ENCODE peak calls at places on chromosomes 3 and 15, in eight cellular contexts. J is AG04450, S is right cardiac atrium, K is upper lobe of right lung, N is HepG2, W is neuronal stem cell, T is neural progenitor cell, I is heart right ventricle. R is an unnamed sample.

GRCh38 chr15:77608774-77609173 is 23.9 kb downstream of the LINGO1 start:
- DNase-seq in K (no peak), N (no peak), W (no peak), I (no peak), J (no peak), S (no peak), T (no peak), R (no peak)

GRCh38 chr3:66418432-66419052 is 82.3 kb downstream of the LRIG1 start:
- DNase-seq in W (no peak), T (no peak), K (peak; percentile 87), N (no peak), I (no peak), J (no peak), S (peak; percentile 70), R (no peak)

GRCh38 chr3:161208931-161209330 is 12.2 kb upstream of the NMD3 start:
- DNase-seq in J (no peak), W (no peak), S (no peak), K (no peak), T (no peak), N (no peak), I (no peak), R (no peak)

GRCh38 chr3:32818431-32819085 is 761 bp downstream of the TRIM71 start:
- DNase-seq in J (no peak), T (peak; percentile 48), K (peak; percentile 75), W (no peak), N (no peak), S (no peak), I (no peak), R (no peak)

GRCh38 chr3:72336821-72337479 is 511.3 kb downstream of the SHQ1 start:
- DNase-seq in N (no peak), J (no peak), I (peak; percentile 87), S (peak; percentile 95), W (peak; percentile 23), T (peak; percentile 52), K (peak; percentile 91), R (peak; percentile 94)

GRCh38 chr3:69972672-69973071 is 26.9 kb upstream of the SAMMSON start:
- DNase-seq in I (no peak), J (no peak), K (no peak), T (no peak), W (no peak), N (no peak), S (no peak), R (no peak)

GRCh38 chr3:119731545-119732343 is 28.9 kb downstream of the CFAP91 start:
- DNase-seq in S (no peak), I (no peak), J (no peak), T (peak; percentile 65), K (no peak), W (peak; percentile 9), N (no peak), R (no peak)

GRCh38 chr3:157914882-157915281 is 191.3 kb downstream of the SHOX2 start:
- DNase-seq in S (no peak), T (no peak), J (no peak), W (no peak), K (no peak), I (no peak), N (no peak), R (no peak)

GRCh38 chr3:41417574-41417973 is 218.3 kb downstream of the CTNNB1 start:
- DNase-seq in S (no peak), J (no peak), T (no peak), W (no peak), I (no peak), K (no peak), N (no peak), R (no peak)

GRCh38 chr3:155153242-155154186 is 73.4 kb downstream of the MME start:
- DNase-seq in W (no peak), N (no peak), T (no peak), S (no peak), I (no peak), K (no peak), J (no peak), R (no peak)

GRCh38 chr3:139558351-139559170 is 19.0 kb upstream of the RBP1 start:
- DNase-seq in T (no peak), K (no peak), W (no peak), I (no peak), N (no peak), S (no peak), J (no peak), R (no peak)

GRCh38 chr3:17207019-17207418 is 322.3 kb downstream of the PLCL2 start:
- DNase-seq in N (no peak), W (no peak), I (no peak), K (no peak), S (no peak), J (no peak), T (no peak), R (no peak)

GRCh38 chr3:126121074-126121473 is 37.1 kb upstream of the SLC41A3 start:
- DNase-seq in T (no peak), W (no peak), J (no peak), I (no peak), K (no peak), S (peak; percentile 30), N (no peak), R (no peak)

DNA sequence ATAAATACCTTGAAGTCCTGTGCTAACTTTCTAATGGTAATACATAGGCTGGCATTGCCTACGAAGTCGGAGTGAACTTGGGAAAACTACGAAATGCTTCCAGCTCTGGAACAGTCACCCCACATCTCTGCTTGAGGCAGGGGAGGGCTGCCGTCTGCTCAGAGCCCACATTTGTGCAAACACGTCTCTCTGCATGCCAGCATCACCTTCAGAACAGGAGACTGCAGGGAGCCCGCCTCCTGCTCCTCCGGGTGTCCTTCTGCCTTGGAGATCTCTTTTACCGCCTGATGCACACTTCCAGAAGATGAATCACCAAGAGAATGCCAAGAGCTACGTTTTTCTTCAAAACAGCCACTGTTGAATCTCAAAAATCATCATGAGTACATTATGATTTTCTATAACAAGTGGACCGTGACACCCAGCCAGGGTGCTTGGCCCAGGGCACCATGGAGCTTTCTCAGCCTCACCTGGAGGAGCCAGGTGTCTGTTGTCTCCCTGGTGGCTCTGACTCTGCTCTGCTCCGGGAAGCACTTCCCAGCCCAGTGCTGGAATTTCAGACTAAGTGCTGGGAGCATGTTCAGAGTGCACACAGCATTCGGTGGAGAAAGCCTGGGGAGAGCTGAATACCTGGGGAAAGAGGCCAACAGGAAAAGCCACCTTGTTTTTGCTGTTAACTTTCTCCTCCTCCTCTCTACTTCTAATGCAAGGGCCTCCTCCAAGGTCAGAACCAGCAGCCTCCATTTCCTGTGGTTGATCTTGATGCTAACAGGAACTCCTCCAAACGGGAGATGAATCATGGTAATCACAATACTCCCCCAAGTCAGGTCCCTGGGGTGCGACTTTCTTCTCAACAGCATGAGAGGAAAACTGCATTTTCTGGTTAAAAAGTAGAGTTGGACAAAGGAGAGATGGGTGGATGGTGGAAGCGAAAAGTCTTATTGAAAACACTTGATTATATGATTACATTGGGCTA is 467.7 kb downstream of the GABRG3 start:
- DNase-seq in N (no peak), I (no peak), K (no peak), J (no peak), T (no peak), W (no peak), S (no peak), R (no peak)
- H3K9me3 ChIP-seq in N (peaks cover 71% of the 10 kb centered on the region), I (no peaks in the 10 kb centered on the region), K (no peaks in the 10 kb centered on the region), J (peaks cover 3% of the 10 kb centered on the region), T (no peaks in the 10 kb centered on the region), W (no peaks in the 10 kb centered on the region), S (peaks cover 2% of the 10 kb centered on the region), R (no peaks in the 10 kb centered on the region)

GRCh38 chr15:52121006-52121405 is 8.4 kb upstream of the BCL2L10 start:
- DNase-seq in S (no peak), W (no peak), K (no peak), T (no peak), J (no peak), I (no peak), N (no peak), R (no peak)
- H3K27me3 ChIP-seq in S (no peaks in the 10 kb centered on the region), W (no peaks in the 10 kb centered on the region), K (no peaks in the 10 kb centered on the region), T (no peaks in the 10 kb centered on the region), J (no peaks in the 10 kb centered on the region), I (no peaks in the 10 kb centered on the region), N (no peaks in the 10 kb centered on the region), R (no peaks in the 10 kb centered on the region)

GRCh38 chr3:127544151-127544805 is 46.3 kb downstream of the TPRA1 start:
- DNase-seq in S (peak; percentile 84), T (peak; percentile 90), I (peak; percentile 68), N (peak; percentile 70), J (peak; percentile 6), W (peak; percentile 74), K (peak; percentile 84), R (peak; percentile 78)
- H3K4me3 ChIP-seq in S (no peak overlapping the region), T (no peak overlapping the region), I (no peak overlapping the region), N (no peak overlapping the region), J (no peak overlapping the region), W (no peak overlapping the region), K (no peak overlapping the region), R (no peak overlapping the region)

DNA sequence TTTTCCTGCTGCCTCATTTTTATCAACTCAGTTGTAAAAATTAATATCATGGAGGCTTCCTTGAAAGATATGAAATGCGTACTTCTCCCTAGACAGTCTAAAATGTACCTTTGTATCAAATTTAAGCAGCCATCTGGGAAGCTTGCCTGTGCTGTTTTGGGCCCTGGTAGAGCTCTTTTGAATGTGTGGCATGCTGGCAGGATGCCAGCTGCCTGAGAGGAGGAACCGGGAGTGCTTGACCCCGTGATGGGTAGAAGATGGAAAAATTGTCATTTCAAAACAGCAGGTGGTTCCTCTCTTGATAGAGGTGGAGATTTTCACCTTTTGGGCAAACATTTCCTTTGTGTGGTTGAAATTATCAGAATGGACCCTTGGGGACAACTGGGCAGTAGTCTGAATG is 245.3 kb downstream of the RPLP1 start:
- DNase-seq in K (no peak), J (no peak), S (peak; percentile 54), I (peak; percentile 35), W (no peak), T (no peak), N (no peak), R (peak; percentile 73)
- H3K9me3 ChIP-seq in K (no peaks in the 10 kb centered on the region), J (peaks cover 2% of the 10 kb centered on the region), S (no peaks in the 10 kb centered on the region), I (no peaks in the 10 kb centered on the region), W (no peaks in the 10 kb centered on the region), T (no peaks in the 10 kb centered on the region), N (no peaks in the 10 kb centered on the region), R (no peaks in the 10 kb centered on the region)

GRCh38 chr3:184591789-184592188 is 30.2 kb downstream of the EPHB3 start:
- DNase-seq in K (no peak), T (no peak), S (peak; percentile 53), J (no peak), I (no peak), W (no peak), N (no peak), R (peak; percentile 43)
- H3K27me3 ChIP-seq in K (no peaks in the 10 kb centered on the region), T (peaks cover 47% of the 10 kb centered on the region), S (no peaks in the 10 kb centered on the region), J (peaks cover 10% of the 10 kb centered on the region), I (no peaks in the 10 kb centered on the region), W (no peaks in the 10 kb centered on the region), N (no peaks in the 10 kb centered on the region), R (no peaks in the 10 kb centered on the region)

GRCh38 chr3:52246264-52246620 is 683 bp downstream of the PPM1M start:
- DNase-seq in S (no peak), N (no peak), T (no peak), K (no peak), I (no peak), W (no peak), J (no peak), R (no peak)
- H3K4me3 ChIP-seq in S (peak overlapping the region; percentile 62), N (peak overlapping the region; percentile 44), T (peak overlapping the region; percentile 49), K (peak overlapping the region; percentile 68), I (peak overlapping the region; percentile 70), W (no peak overlapping the region), J (peak overlapping the region; percentile 67), R (peak overlapping the region; percentile 51)

DNA sequence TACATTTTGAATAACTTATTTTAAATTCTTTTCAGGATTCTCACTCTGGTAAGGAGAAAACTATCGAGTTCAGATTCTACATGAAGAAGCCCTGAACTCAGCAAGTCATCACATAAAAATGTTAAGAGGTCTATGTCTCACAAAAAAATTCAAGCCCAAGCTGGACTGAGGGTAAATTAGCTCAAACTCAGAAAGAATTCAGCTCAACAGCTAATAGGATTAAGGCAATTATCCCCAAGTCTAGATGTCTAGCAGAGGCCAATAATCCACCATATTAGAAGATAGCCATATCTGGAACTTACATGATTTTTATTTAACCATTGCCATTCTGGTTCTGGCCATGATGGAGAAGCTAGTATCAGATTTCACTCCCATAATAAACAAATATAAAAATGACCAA is 909.7 kb downstream of the PLOD2 start:
- DNase-seq in K (no peak), J (no peak), T (no peak), S (no peak), I (no peak), N (no peak), W (no peak), R (no peak)
- H3K9me3 ChIP-seq in K (peaks cover 11% of the 10 kb centered on the region), J (no peaks in the 10 kb centered on the region), T (peaks cover 10% of the 10 kb centered on the region), S (peaks cover 2% of the 10 kb centered on the region), I (peaks cover 11% of the 10 kb centered on the region), N (peaks cover 29% of the 10 kb centered on the region), W (peaks cover 8% of the 10 kb centered on the region), R (no peaks in the 10 kb centered on the region)